ENCODE peak calls at places on chromosomes 12 and 14, in seven cellular contexts. M is stimulated activated naive CD4-positive, alpha-beta T cell; D is upper lobe of left lung; U is stimulated activated CD8-positive, alpha-beta memory T cell treated with anti-CD3 and anti-CD28 coated beads, Interleukin-15, amount 100 ng/mL, for 24 hours; T is WTC11; J is left colon; O is Daoy. V is an unnamed sample.

GRCh38 chr14:74326369-74327152 is 21.7 kb upstream of the VRTN start:
- DNase-seq in M (no peak), D (no peak), U (no peak), T (peak; percentile 89), J (no peak), O (no peak), V (no peak)

GRCh38 chr12:104873374-104873773 is 84.7 kb downstream of the SLC41A2 start:
- DNase-seq in M (no peak), D (no peak), U (no peak), T (no peak), J (no peak), O (no peak), V (no peak)

GRCh38 chr12:57182918-57183575 is 33.5 kb upstream of the NXPH4 start:
- DNase-seq in M (peak; percentile 83), D (no peak), U (peak; percentile 72), T (peak; percentile 90), J (peak; percentile 87), O (peak; percentile 77), V (peak; percentile 81)

GRCh38 chr12:12612403-12612802 is 727 bp downstream of the CREBL2 start:
- DNase-seq in M (peak; percentile 57), D (no peak), U (no peak), T (no peak), J (no peak), O (peak; percentile 42), V (no peak)

GRCh38 chr12:110042260-110042659 is 6.1 kb downstream of the C12orf76 start:
- DNase-seq in M (no peak), D (no peak), U (no peak), T (no peak), J (no peak), O (no peak), V (no peak)

GRCh38 chr14:72892879-72893635 is 844 bp downstream of the DPF3 start:
- DNase-seq in M (peak; percentile 33), D (peak; percentile 85), U (no peak), T (peak; percentile 46), J (peak; percentile 49), O (peak; percentile 58), V (peak; percentile 11)

GRCh38 chr14:55578511-55578910 is 1.5 kb upstream of the KTN1 start:
- DNase-seq in M (no peak), D (no peak), U (no peak), T (no peak), J (no peak), O (no peak), V (no peak)

GRCh38 chr12:12823308-12823707 is 10.2 kb downstream of the DDX47 start:
- DNase-seq in M (no peak), D (no peak), U (no peak), T (no peak), J (no peak), O (peak; percentile 90), V (no peak)

GRCh38 chr12:79549531-79550271 is 141.1 kb downstream of the PAWR start:
- DNase-seq in M (no peak), D (no peak), U (no peak), T (no peak), J (no peak), O (no peak), V (no peak)

GRCh38 chr14:94568186-94568585 is 6.9 kb downstream of the SERPINA4 start:
- DNase-seq in M (no peak), D (no peak), U (no peak), T (no peak), J (no peak), O (no peak), V (no peak)

GRCh38 chr12:47547077-47547476 is 158.8 kb downstream of the RPAP3 start:
- DNase-seq in M (no peak), D (no peak), U (no peak), T (no peak), J (no peak), O (peak; percentile 64), V (no peak)

GRCh38 chr12:104377507-104377812 is 73.9 kb downstream of the EID3 start:
- DNase-seq in M (no peak), D (no peak), U (no peak), T (no peak), J (no peak), O (no peak), V (no peak)

GRCh38 chr12:93061414-93062099 is 132.5 kb upstream of the EEA1 start:
- DNase-seq in M (no peak), D (peak; percentile 18), U (no peak), T (no peak), J (peak; percentile 6), O (no peak), V (no peak)

GRCh38 chr14:54209501-54210231 is 187.1 kb upstream of the CDKN3 start:
- DNase-seq in M (no peak), D (no peak), U (no peak), T (no peak), J (no peak), O (peak; percentile 45), V (no peak)

GRCh38 chr12:120959111-120959878 is 19.0 kb upstream of the HNF1A start:
- DNase-seq in M (no peak), D (no peak), U (no peak), T (no peak), J (no peak), O (no peak), V (no peak)

GRCh38 chr12:122593910-122594309 is 66.9 kb downstream of the KNTC1 start:
- DNase-seq in M (no peak), D (no peak), U (no peak), T (no peak), J (no peak), O (no peak), V (no peak)

GRCh38 chr14:99781091-99781490 is 12.1 kb upstream of the EML1 start:
- DNase-seq in M (no peak), D (no peak), U (no peak), T (no peak), J (no peak), O (no peak), V (no peak)

GRCh38 chr12:130281157-130281799 is 56.4 kb upstream of the PIWIL1 start:
- DNase-seq in M (peak; percentile 15), D (peak; percentile 90), U (peak; percentile 12), T (peak; percentile 68), J (no peak), O (peak; percentile 86), V (no peak)

GRCh38 chr12:50200507-50201273 is 33.5 kb upstream of the CERS5 start:
- DNase-seq in M (no peak), D (no peak), U (no peak), T (no peak), J (no peak), O (no peak), V (no peak)

GRCh38 chr12:34396006-34396860 is 373.9 kb downstream of the ALG10 start:
- DNase-seq in M (no peak), D (peak; percentile 44), U (no peak), T (no peak), J (no peak), O (no peak), V (no peak)

GRCh38 chr12:40031965-40032364 is 73.9 kb downstream of the SLC2A13 start:
- DNase-seq in M (no peak), D (no peak), U (no peak), T (no peak), J (no peak), O (no peak), V (no peak)

GRCh38 chr14:24809147-24809546 is 175.2 kb upstream of the GZMB start:
- DNase-seq in M (no peak), D (no peak), U (no peak), T (no peak), J (no peak), O (no peak), V (no peak)

GRCh38 chr12:64203775-64204174 is 18.3 kb downstream of the KICS2 start:
- DNase-seq in M (no peak), D (no peak), U (no peak), T (no peak), J (no peak), O (no peak), V (no peak)

GRCh38 chr12:55760663-55761062 is 17.7 kb downstream of the GDF11 start:
- DNase-seq in M (no peak), D (no peak), U (no peak), T (no peak), J (no peak), O (no peak), V (no peak)

GRCh38 chr12:24861751-24862575 is 86.9 kb downstream of the BCAT1 start:
- DNase-seq in M (no peak), D (no peak), U (no peak), T (no peak), J (no peak), O (no peak), V (no peak)

GRCh38 chr12:22048351-22049041 is 2.5 kb downstream of the CMAS start:
- DNase-seq in M (no peak), D (no peak), U (no peak), T (no peak), J (no peak), O (no peak), V (no peak)

GRCh38 chr12:127500513-127500912 is 766.5 kb upstream of the TMEM132C start:
- DNase-seq in M (no peak), D (peak; percentile 10), U (no peak), T (no peak), J (no peak), O (no peak), V (no peak)

V was measured in activated CD4-positive, alpha-beta T cell treated with anti-CD3 and anti-CD28 coated beads, Interleukin-2, amount 50 U/mL, for 1 hour.